ENCODE peak calls at places on chromosome 21, in five cellular contexts. C is HL-60; X is aorta; N is stimulated activated naive CD8-positive, alpha-beta T cell treated with anti-CD3 and anti-CD28 coated beads, Interleukin-15, amount 100 ng/mL, for 72 hours; L is NCI-H1436. D is an unnamed sample.

GRCh38 chr21:41839387-41840000 is 39.6 kb downstream of the PRDM15 start:
- DNase-seq in C (no peak), X (peak), N (no peak), L (no peak), D (no peak)

GRCh38 chr21:36902793-36903192 is 63.7 kb downstream of the HLCS start:
- DNase-seq in C (no peak), X (no peak), N (no peak), L (no peak), D (no peak)

GRCh38 chr21:45334591-45335081 is 46.9 kb upstream of the POFUT2 start:
- DNase-seq in C (no peak), X (peak), N (no peak), L (no peak), D (peak)

GRCh38 chr21:31630062-31630711 is 29.3 kb upstream of the SOD1 start:
- DNase-seq in C (no peak), X (no peak), N (no peak), L (no peak), D (no peak)

GRCh38 chr21:37074195-37074510 is 1.1 kb downstream of the TTC3 start:
- DNase-seq in C (no peak), X (no peak), N (no peak), L (no peak), D (no peak)

GRCh38 chr21:28674807-28675206 is 317.9 kb downstream of the LTN1 start:
- DNase-seq in C (no peak), X (no peak), N (no peak), L (no peak), D (no peak)

GRCh38 chr21:16195476-16195875 is 465.7 kb downstream of the USP25 start:
- DNase-seq in C (no peak), X (no peak), N (no peak), L (no peak), D (no peak)

GRCh38 chr21:31457675-31458074 is 113.6 kb upstream of the TIAM1 start:
- DNase-seq in C (no peak), X (no peak), N (no peak), L (no peak), D (no peak)

GRCh38 chr21:36981977-36982700 is 15.7 kb upstream of the HLCS start:
- DNase-seq in C (no peak), X (no peak), N (no peak), L (no peak), D (no peak)

GRCh38 chr21:32371913-32372314 is 20.9 kb downstream of the URB1 start:
- DNase-seq in C (peak), X (no peak), N (no peak), L (no peak), D (no peak)

GRCh38 chr21:30138483-30138882 is 28.1 kb downstream of the CLDN17 start:
- DNase-seq in C (no peak), X (no peak), N (no peak), L (no peak), D (no peak)

GRCh38 chr21:46080171-46081021 is 17.5 kb upstream of the COL6A2 start:
- DNase-seq in C (no peak), X (peak), N (no peak), L (no peak), D (peak)

GRCh38 chr21:25571726-25572121 is 35.6 kb downstream of the MRPL39 start:
- DNase-seq in C (no peak), X (no peak), N (no peak), L (no peak), D (no peak)

GRCh38 chr21:44520326-44521300 is 19.4 kb downstream of the KRTAP10-1 start:
- DNase-seq in C (no peak), X (peak), N (no peak), L (no peak), D (peak)

D was measured in left lung.